ENCODE peak calls at places on chromosomes 3 and 15, in six cellular contexts. One of them, this sample, is unnamed.

GRCh38 chr3:100966049-100966471 is 27.2 kb downstream of the ABI3BP start:
- DNase-seq in astrocyte: no peak
- DNase-seq in WERI-Rb-1: no peak
- DNase-seq in CD8-positive, alpha-beta T cell: no peak
- DNase-seq in GM23248: peak; percentile 23
- DNase-seq in stomach: no peak
- DNase-seq in this sample: no peak

GRCh38 chr15:67193223-67194009 is 61.0 kb downstream of the AAGAB start:
- DNase-seq in astrocyte: no peak
- DNase-seq in WERI-Rb-1: no peak
- DNase-seq in CD8-positive, alpha-beta T cell: no peak
- DNase-seq in GM23248: no peak
- DNase-seq in stomach: no peak
- DNase-seq in this sample: no peak

GRCh38 chr15:93052090-93052892 is 36.7 kb downstream of the RGMA start:
- DNase-seq in astrocyte: no peak
- DNase-seq in WERI-Rb-1: peak; percentile 45
- DNase-seq in CD8-positive, alpha-beta T cell: no peak
- DNase-seq in GM23248: no peak
- DNase-seq in stomach: no peak
- DNase-seq in this sample: peak; percentile 72

GRCh38 chr15:24269166-24269571 is 406.4 kb upstream of the NPAP1 start:
- DNase-seq in astrocyte: no peak
- DNase-seq in WERI-Rb-1: no peak
- DNase-seq in CD8-positive, alpha-beta T cell: no peak
- DNase-seq in GM23248: no peak
- DNase-seq in stomach: peak; percentile 63
- DNase-seq in this sample: peak; percentile 39

GRCh38 chr3:112653881-112654300 is 12.9 kb upstream of the CCDC80 start:
- DNase-seq in astrocyte: peak; percentile 94
- DNase-seq in WERI-Rb-1: no peak
- DNase-seq in CD8-positive, alpha-beta T cell: no peak
- DNase-seq in GM23248: peak; percentile 93
- DNase-seq in stomach: no peak
- DNase-seq in this sample: no peak

GRCh38 chr15:100334905-100335304 is 6.9 kb downstream of the ADAMTS17 start:
- DNase-seq in astrocyte: no peak
- DNase-seq in WERI-Rb-1: no peak
- DNase-seq in CD8-positive, alpha-beta T cell: no peak
- DNase-seq in GM23248: no peak
- DNase-seq in stomach: no peak
- DNase-seq in this sample: peak; percentile 77

GRCh38 chr3:57646723-57647122 is 46.2 kb downstream of the DENND6A start:
- DNase-seq in astrocyte: peak; percentile 22
- DNase-seq in WERI-Rb-1: no peak
- DNase-seq in CD8-positive, alpha-beta T cell: no peak
- DNase-seq in GM23248: peak; percentile 74
- DNase-seq in stomach: no peak
- DNase-seq in this sample: no peak

GRCh38 chr3:49378249-49378899 is 20.2 kb upstream of the GPX1 start:
- DNase-seq in astrocyte: peak; percentile 91
- DNase-seq in WERI-Rb-1: no peak
- DNase-seq in CD8-positive, alpha-beta T cell: no peak
- DNase-seq in GM23248: peak; percentile 86
- DNase-seq in stomach: no peak
- DNase-seq in this sample: no peak

GRCh38 chr3:99783009-99783573 is 34.6 kb upstream of the CMSS1 start:
- DNase-seq in astrocyte: peak; percentile 95
- DNase-seq in WERI-Rb-1: no peak
- DNase-seq in CD8-positive, alpha-beta T cell: no peak
- DNase-seq in GM23248: peak; percentile 94
- DNase-seq in stomach: no peak
- DNase-seq in this sample: no peak

GRCh38 chr3:115038831-115039230 is 108.3 kb downstream of the ZBTB20 start:
- DNase-seq in astrocyte: no peak
- DNase-seq in WERI-Rb-1: no peak
- DNase-seq in CD8-positive, alpha-beta T cell: no peak
- DNase-seq in GM23248: no peak
- DNase-seq in stomach: no peak
- DNase-seq in this sample: no peak

GRCh38 chr15:67812232-67812631 is 13.1 kb upstream of the SKOR1 start:
- DNase-seq in astrocyte: no peak
- DNase-seq in WERI-Rb-1: no peak
- DNase-seq in CD8-positive, alpha-beta T cell: no peak
- DNase-seq in GM23248: no peak
- DNase-seq in stomach: no peak
- DNase-seq in this sample: peak; percentile 54

GRCh38 chr3:166123576-166123975 is 286.4 kb upstream of the BCHE start:
- DNase-seq in astrocyte: peak; percentile 31
- DNase-seq in WERI-Rb-1: no peak
- DNase-seq in CD8-positive, alpha-beta T cell: no peak
- DNase-seq in GM23248: no peak
- DNase-seq in stomach: no peak
- DNase-seq in this sample: no peak

GRCh38 chr3:110414851-110415250 is 656.8 kb upstream of the NECTIN3 start:
- DNase-seq in astrocyte: peak; percentile 86
- DNase-seq in WERI-Rb-1: no peak
- DNase-seq in CD8-positive, alpha-beta T cell: no peak
- DNase-seq in GM23248: peak; percentile 84
- DNase-seq in stomach: no peak
- DNase-seq in this sample: no peak

GRCh38 chr3:33947272-33948195 is 149.1 kb downstream of the PDCD6IP start:
- DNase-seq in astrocyte: no peak
- DNase-seq in WERI-Rb-1: no peak
- DNase-seq in CD8-positive, alpha-beta T cell: no peak
- DNase-seq in GM23248: no peak
- DNase-seq in stomach: no peak
- DNase-seq in this sample: no peak

GRCh38 chr15:90062729-90063684 is 39.3 kb downstream of the IDH2 start:
- DNase-seq in astrocyte: no peak
- DNase-seq in WERI-Rb-1: no peak
- DNase-seq in CD8-positive, alpha-beta T cell: no peak
- DNase-seq in GM23248: no peak
- DNase-seq in stomach: no peak
- DNase-seq in this sample: peak; percentile 71

GRCh38 chr3:180180795-180181194 is 144.1 kb upstream of the PEX5L start:
- DNase-seq in astrocyte: peak; percentile 45
- DNase-seq in WERI-Rb-1: no peak
- DNase-seq in CD8-positive, alpha-beta T cell: no peak
- DNase-seq in GM23248: peak; percentile 68
- DNase-seq in stomach: no peak
- DNase-seq in this sample: no peak

GRCh38 chr3:54877675-54878544 is 49.9 kb downstream of the LRTM1 start:
- DNase-seq in astrocyte: no peak
- DNase-seq in WERI-Rb-1: peak; percentile 40
- DNase-seq in CD8-positive, alpha-beta T cell: no peak
- DNase-seq in GM23248: peak; percentile 74
- DNase-seq in stomach: no peak
- DNase-seq in this sample: no peak

GRCh38 chr3:45795882-45796765 is at the start of gene SLC6A20:
- DNase-seq in astrocyte: no peak
- DNase-seq in WERI-Rb-1: no peak
- DNase-seq in CD8-positive, alpha-beta T cell: peak; percentile 2
- DNase-seq in GM23248: peak; percentile 29
- DNase-seq in stomach: peak; percentile 44
- DNase-seq in this sample: peak; percentile 80

GRCh38 chr3:187743195-187744141 is 1.8 kb downstream of the BCL6 start:
- DNase-seq in astrocyte: peak; percentile 34
- DNase-seq in WERI-Rb-1: peak; percentile 18
- DNase-seq in CD8-positive, alpha-beta T cell: peak; percentile 16
- DNase-seq in GM23248: peak; percentile 77
- DNase-seq in stomach: peak; percentile 63
- DNase-seq in this sample: peak; percentile 72

GRCh38 chr3:121707531-121708273 is 41.8 kb downstream of the GOLGB1 start:
- DNase-seq in astrocyte: peak; percentile 16
- DNase-seq in WERI-Rb-1: no peak
- DNase-seq in CD8-positive, alpha-beta T cell: no peak
- DNase-seq in GM23248: no peak
- DNase-seq in stomach: no peak
- DNase-seq in this sample: no peak

GRCh38 chr15:82646250-82647044 is 716 bp downstream of the CPEB1 start:
- DNase-seq in astrocyte: no peak
- DNase-seq in WERI-Rb-1: no peak
- DNase-seq in CD8-positive, alpha-beta T cell: no peak
- DNase-seq in GM23248: peak; percentile 25
- DNase-seq in stomach: no peak
- DNase-seq in this sample: peak; percentile 84

GRCh38 chr3:57556459-57557087 is 499 bp downstream of the PDE12 start:
- DNase-seq in astrocyte: peak; percentile 26
- DNase-seq in WERI-Rb-1: peak; percentile 21
- DNase-seq in CD8-positive, alpha-beta T cell: peak; percentile 11
- DNase-seq in GM23248: peak; percentile 64
- DNase-seq in stomach: peak; percentile 39
- DNase-seq in this sample: no peak

GRCh38 chr3:170787464-170787863 is 82.5 kb downstream of the RPL22L1 start:
- DNase-seq in astrocyte: no peak
- DNase-seq in WERI-Rb-1: no peak
- DNase-seq in CD8-positive, alpha-beta T cell: no peak
- DNase-seq in GM23248: no peak
- DNase-seq in stomach: no peak
- DNase-seq in this sample: no peak

GRCh38 chr3:86989611-86990010 is 1.3 kb downstream of the VGLL3 start:
- DNase-seq in astrocyte: peak; percentile 40
- DNase-seq in WERI-Rb-1: no peak
- DNase-seq in CD8-positive, alpha-beta T cell: no peak
- DNase-seq in GM23248: peak; percentile 63
- DNase-seq in stomach: no peak
- DNase-seq in this sample: no peak

GRCh38 chr3:86988235-86988634 is 2.7 kb downstream of the VGLL3 start:
- DNase-seq in astrocyte: peak; percentile 95
- DNase-seq in WERI-Rb-1: no peak
- DNase-seq in CD8-positive, alpha-beta T cell: no peak
- DNase-seq in GM23248: peak; percentile 82
- DNase-seq in stomach: no peak
- DNase-seq in this sample: no peak

GRCh38 chr3:86987421-86987715 is 3.6 kb downstream of the VGLL3 start:
- DNase-seq in astrocyte: no peak
- DNase-seq in WERI-Rb-1: no peak
- DNase-seq in CD8-positive, alpha-beta T cell: no peak
- DNase-seq in GM23248: peak; percentile 54
- DNase-seq in stomach: no peak
- DNase-seq in this sample: no peak

GRCh38 chr3:86990171-86990733 is 697 bp downstream of the VGLL3 start:
- DNase-seq in astrocyte: no peak
- DNase-seq in WERI-Rb-1: peak; percentile 19
- DNase-seq in CD8-positive, alpha-beta T cell: no peak
- DNase-seq in GM23248: peak; percentile 72
- DNase-seq in stomach: peak; percentile 40
- DNase-seq in this sample: peak; percentile 88

GRCh38 chr3:86988986-86989385 is 2.0 kb downstream of the VGLL3 start:
- DNase-seq in astrocyte: no peak
- DNase-seq in WERI-Rb-1: no peak
- DNase-seq in CD8-positive, alpha-beta T cell: no peak
- DNase-seq in GM23248: peak; percentile 44
- DNase-seq in stomach: no peak
- DNase-seq in this sample: no peak
- H3K4me3 ChIP-seq in astrocyte: peak overlapping the region; percentile 98
- H3K4me3 ChIP-seq in WERI-Rb-1: no peak overlapping the region
- H3K4me3 ChIP-seq in CD8-positive, alpha-beta T cell: no peak overlapping the region
- H3K4me3 ChIP-seq in GM23248: peak overlapping the region; percentile 89
- H3K4me3 ChIP-seq in stomach: peak overlapping the region; percentile 73
- H3K4me3 ChIP-seq in this sample: no peak overlapping the region

DNA sequence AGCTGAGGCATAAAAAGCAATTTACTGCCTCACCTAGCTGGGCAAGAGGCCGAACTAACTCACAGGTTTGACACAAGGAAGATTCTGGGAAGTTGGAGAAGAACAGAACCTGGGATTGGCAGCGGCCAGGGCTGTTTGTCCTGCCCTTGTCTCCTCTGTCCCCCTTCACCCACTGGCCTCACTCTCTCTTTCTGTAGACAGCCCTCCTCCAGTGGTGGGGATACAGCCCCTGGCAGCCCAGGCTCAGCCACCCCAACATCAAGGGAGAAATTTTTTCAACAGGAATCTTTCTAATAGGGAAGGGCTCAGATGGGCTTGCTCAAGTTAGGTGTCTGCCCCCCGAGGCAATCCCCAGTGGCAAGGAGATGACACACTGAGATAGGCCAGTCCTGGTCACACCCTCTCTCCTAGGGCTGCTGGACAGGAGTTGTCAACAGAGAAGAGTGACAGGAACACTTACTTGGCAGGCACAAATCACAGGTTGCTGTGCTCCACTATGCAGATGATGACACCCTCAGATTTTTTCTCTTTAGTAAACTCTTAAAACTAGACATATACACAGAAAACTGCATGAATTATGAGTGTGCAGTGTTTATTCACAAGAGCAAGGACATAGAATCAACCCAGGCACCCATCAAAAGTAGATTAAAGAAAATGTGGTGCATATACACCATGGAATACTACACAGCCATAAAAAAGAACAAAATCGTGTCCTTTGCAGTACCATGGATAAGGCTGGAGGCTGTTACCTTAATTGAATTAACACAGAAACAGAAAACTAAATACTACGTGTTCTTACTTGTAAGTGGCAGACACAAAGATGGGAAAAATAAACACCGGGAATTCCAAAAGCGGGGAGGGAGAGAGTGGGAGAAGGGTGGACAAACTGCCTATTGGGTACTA is 36.4 kb downstream of the PLA2G4D start:
- DNase-seq in astrocyte: no peak
- DNase-seq in WERI-Rb-1: no peak
- DNase-seq in CD8-positive, alpha-beta T cell: no peak
- DNase-seq in GM23248: no peak
- DNase-seq in stomach: no peak
- DNase-seq in this sample: peak; percentile 27
- H3K4me3 ChIP-seq in astrocyte: no peak overlapping the region
- H3K4me3 ChIP-seq in WERI-Rb-1: no peak overlapping the region
- H3K4me3 ChIP-seq in CD8-positive, alpha-beta T cell: no peak overlapping the region
- H3K4me3 ChIP-seq in GM23248: no peak overlapping the region
- H3K4me3 ChIP-seq in stomach: no peak overlapping the region
- H3K4me3 ChIP-seq in this sample: no peak overlapping the region

DNA sequence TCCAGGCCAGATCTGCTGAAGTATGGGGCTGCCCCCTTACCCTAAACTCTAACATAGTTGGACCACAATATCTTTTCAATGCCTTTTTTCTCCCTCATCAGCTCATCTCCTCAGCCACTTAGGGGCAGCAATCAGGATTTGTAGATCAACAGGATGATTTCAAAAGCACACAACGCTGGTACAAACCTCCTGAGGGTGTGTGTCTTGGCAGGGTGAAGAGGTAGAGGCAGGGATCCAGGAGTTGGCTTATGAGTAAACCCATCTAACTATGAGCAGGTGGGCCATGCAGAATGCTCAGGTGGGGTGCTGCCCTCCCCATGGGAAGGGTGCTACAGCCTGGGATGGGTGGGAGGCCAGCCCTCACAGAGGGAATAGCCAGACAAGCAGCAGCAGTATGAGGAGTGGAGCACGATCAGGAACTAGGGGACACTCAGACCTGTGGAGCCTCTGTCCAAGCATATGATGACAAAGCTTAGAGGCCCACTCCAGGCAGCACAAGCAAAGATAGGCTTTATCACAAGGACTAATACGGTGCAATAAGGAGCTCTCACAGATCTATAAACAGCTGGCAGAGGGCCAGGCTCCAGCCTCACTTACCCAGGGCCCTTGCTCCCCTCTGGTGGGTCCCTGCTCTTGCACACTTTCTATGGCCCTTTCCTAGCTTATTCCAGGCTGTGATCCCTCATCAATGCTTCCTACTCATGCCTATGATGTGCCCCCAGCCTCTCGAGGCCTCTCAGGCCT is 32.2 kb downstream of the IL20RB start:
- DNase-seq in astrocyte: no peak
- DNase-seq in WERI-Rb-1: no peak
- DNase-seq in CD8-positive, alpha-beta T cell: no peak
- DNase-seq in GM23248: no peak
- DNase-seq in stomach: no peak
- DNase-seq in this sample: no peak
- H3K4me3 ChIP-seq in astrocyte: no peak overlapping the region
- H3K4me3 ChIP-seq in WERI-Rb-1: no peak overlapping the region
- H3K4me3 ChIP-seq in CD8-positive, alpha-beta T cell: no peak overlapping the region
- H3K4me3 ChIP-seq in GM23248: no peak overlapping the region
- H3K4me3 ChIP-seq in stomach: no peak overlapping the region
- H3K4me3 ChIP-seq in this sample: no peak overlapping the region

GRCh38 chr15:99058421-99058870 is 46.4 kb upstream of the SYNM start:
- DNase-seq in astrocyte: no peak
- DNase-seq in WERI-Rb-1: no peak
- DNase-seq in CD8-positive, alpha-beta T cell: no peak
- DNase-seq in GM23248: no peak
- DNase-seq in stomach: no peak
- DNase-seq in this sample: no peak
- H3K4me3 ChIP-seq in astrocyte: peak overlapping the region; percentile 43
- H3K4me3 ChIP-seq in WERI-Rb-1: peak overlapping the region; percentile 46
- H3K4me3 ChIP-seq in CD8-positive, alpha-beta T cell: no peak overlapping the region
- H3K4me3 ChIP-seq in GM23248: peak overlapping the region; percentile 72
- H3K4me3 ChIP-seq in stomach: peak overlapping the region; percentile 59
- H3K4me3 ChIP-seq in this sample: no peak overlapping the region